ENCODE peak calls at places on chromosomes 5 and 9, in seven cellular contexts. One of them, this sample, is unnamed.

GRCh38 chr5:143471041-143471509 is 67.6 kb upstream of the NR3C1 start:
- DNase-seq in CD8-positive, alpha-beta memory T cell: no peak
- DNase-seq in colonic mucosa: no peak
- DNase-seq in left ventricle myocardium inferior: no peak
- DNase-seq in heart left ventricle: peak
- DNase-seq in CD4-positive, alpha-beta memory T cell: no peak
- DNase-seq in CD8-positive, alpha-beta T cell: no peak
- DNase-seq in this sample: no peak

GRCh38 chr5:145246379-145246778 is 588.8 kb downstream of the PRELID2 start:
- DNase-seq in CD8-positive, alpha-beta memory T cell: no peak
- DNase-seq in colonic mucosa: no peak
- DNase-seq in left ventricle myocardium inferior: no peak
- DNase-seq in heart left ventricle: no peak
- DNase-seq in CD4-positive, alpha-beta memory T cell: no peak
- DNase-seq in CD8-positive, alpha-beta T cell: no peak
- DNase-seq in this sample: no peak

GRCh38 chr9:128497824-128498610 is 6.5 kb upstream of the GLE1 start:
- DNase-seq in CD8-positive, alpha-beta memory T cell: no peak
- DNase-seq in colonic mucosa: no peak
- DNase-seq in left ventricle myocardium inferior: no peak
- DNase-seq in heart left ventricle: no peak
- DNase-seq in CD4-positive, alpha-beta memory T cell: no peak
- DNase-seq in CD8-positive, alpha-beta T cell: no peak
- DNase-seq in this sample: no peak

GRCh38 chr5:2167671-2168070 is 284.9 kb upstream of the IRX4 start:
- DNase-seq in CD8-positive, alpha-beta memory T cell: no peak
- DNase-seq in colonic mucosa: no peak
- DNase-seq in left ventricle myocardium inferior: no peak
- DNase-seq in heart left ventricle: no peak
- DNase-seq in CD4-positive, alpha-beta memory T cell: no peak
- DNase-seq in CD8-positive, alpha-beta T cell: no peak
- DNase-seq in this sample: no peak

GRCh38 chr9:2351324-2351723 is 270.3 kb upstream of the VLDLR start:
- DNase-seq in CD8-positive, alpha-beta memory T cell: no peak
- DNase-seq in colonic mucosa: no peak
- DNase-seq in left ventricle myocardium inferior: no peak
- DNase-seq in heart left ventricle: no peak
- DNase-seq in CD4-positive, alpha-beta memory T cell: no peak
- DNase-seq in CD8-positive, alpha-beta T cell: no peak
- DNase-seq in this sample: no peak

GRCh38 chr5:33937700-33938506 is 1.7 kb downstream of the RXFP3 start:
- DNase-seq in CD8-positive, alpha-beta memory T cell: no peak
- DNase-seq in colonic mucosa: no peak
- DNase-seq in left ventricle myocardium inferior: no peak
- DNase-seq in heart left ventricle: no peak
- DNase-seq in CD4-positive, alpha-beta memory T cell: no peak
- DNase-seq in CD8-positive, alpha-beta T cell: no peak
- DNase-seq in this sample: no peak

GRCh38 chr5:10366310-10367297 is 13.1 kb downstream of the MARCHF6 start:
- DNase-seq in CD8-positive, alpha-beta memory T cell: no peak
- DNase-seq in colonic mucosa: no peak
- DNase-seq in left ventricle myocardium inferior: no peak
- DNase-seq in heart left ventricle: no peak
- DNase-seq in CD4-positive, alpha-beta memory T cell: no peak
- DNase-seq in CD8-positive, alpha-beta T cell: no peak
- DNase-seq in this sample: no peak

GRCh38 chr9:89887286-89887685 is 282.5 kb downstream of the GADD45G start:
- DNase-seq in CD8-positive, alpha-beta memory T cell: no peak
- DNase-seq in colonic mucosa: no peak
- DNase-seq in left ventricle myocardium inferior: no peak
- DNase-seq in heart left ventricle: no peak
- DNase-seq in CD4-positive, alpha-beta memory T cell: no peak
- DNase-seq in CD8-positive, alpha-beta T cell: no peak
- DNase-seq in this sample: peak

GRCh38 chr5:93915142-93915553 is 173.7 kb upstream of the POU5F2 start:
- DNase-seq in CD8-positive, alpha-beta memory T cell: no peak
- DNase-seq in colonic mucosa: no peak
- DNase-seq in left ventricle myocardium inferior: no peak
- DNase-seq in heart left ventricle: no peak
- DNase-seq in CD4-positive, alpha-beta memory T cell: peak
- DNase-seq in CD8-positive, alpha-beta T cell: no peak
- DNase-seq in this sample: no peak

GRCh38 chr5:128036961-128037360 is 46.6 kb upstream of the SLC12A2 start:
- DNase-seq in CD8-positive, alpha-beta memory T cell: no peak
- DNase-seq in colonic mucosa: no peak
- DNase-seq in left ventricle myocardium inferior: no peak
- DNase-seq in heart left ventricle: no peak
- DNase-seq in CD4-positive, alpha-beta memory T cell: no peak
- DNase-seq in CD8-positive, alpha-beta T cell: no peak
- DNase-seq in this sample: no peak
- H3K27ac ChIP-seq in CD8-positive, alpha-beta memory T cell: no peak
- H3K27ac ChIP-seq in colonic mucosa: no peak
- H3K27ac ChIP-seq in left ventricle myocardium inferior: no peak
- H3K27ac ChIP-seq in heart left ventricle: no peak
- H3K27ac ChIP-seq in CD4-positive, alpha-beta memory T cell: no peak
- H3K27ac ChIP-seq in CD8-positive, alpha-beta T cell: no peak
- H3K27ac ChIP-seq in this sample: no peak

GRCh38 chr9:107246259-107247254 is 36.5 kb upstream of the RAD23B start:
- DNase-seq in CD8-positive, alpha-beta memory T cell: no peak
- DNase-seq in colonic mucosa: no peak
- DNase-seq in left ventricle myocardium inferior: no peak
- DNase-seq in heart left ventricle: no peak
- DNase-seq in CD4-positive, alpha-beta memory T cell: no peak
- DNase-seq in CD8-positive, alpha-beta T cell: no peak
- DNase-seq in this sample: no peak

GRCh38 chr9:107248714-107249113 is 34.4 kb upstream of the RAD23B start:
- DNase-seq in CD8-positive, alpha-beta memory T cell: no peak
- DNase-seq in colonic mucosa: no peak
- DNase-seq in left ventricle myocardium inferior: no peak
- DNase-seq in heart left ventricle: no peak
- DNase-seq in CD4-positive, alpha-beta memory T cell: no peak
- DNase-seq in CD8-positive, alpha-beta T cell: no peak
- DNase-seq in this sample: no peak

GRCh38 chr9:107251756-107252322 is 31.2 kb upstream of the RAD23B start:
- DNase-seq in CD8-positive, alpha-beta memory T cell: no peak
- DNase-seq in colonic mucosa: no peak
- DNase-seq in left ventricle myocardium inferior: peak
- DNase-seq in heart left ventricle: peak
- DNase-seq in CD4-positive, alpha-beta memory T cell: no peak
- DNase-seq in CD8-positive, alpha-beta T cell: no peak
- DNase-seq in this sample: no peak

GRCh38 chr9:107249665-107250285 is 33.3 kb upstream of the RAD23B start:
- DNase-seq in CD8-positive, alpha-beta memory T cell: no peak
- DNase-seq in colonic mucosa: no peak
- DNase-seq in left ventricle myocardium inferior: no peak
- DNase-seq in heart left ventricle: no peak
- DNase-seq in CD4-positive, alpha-beta memory T cell: no peak
- DNase-seq in CD8-positive, alpha-beta T cell: no peak
- DNase-seq in this sample: no peak

DNA sequence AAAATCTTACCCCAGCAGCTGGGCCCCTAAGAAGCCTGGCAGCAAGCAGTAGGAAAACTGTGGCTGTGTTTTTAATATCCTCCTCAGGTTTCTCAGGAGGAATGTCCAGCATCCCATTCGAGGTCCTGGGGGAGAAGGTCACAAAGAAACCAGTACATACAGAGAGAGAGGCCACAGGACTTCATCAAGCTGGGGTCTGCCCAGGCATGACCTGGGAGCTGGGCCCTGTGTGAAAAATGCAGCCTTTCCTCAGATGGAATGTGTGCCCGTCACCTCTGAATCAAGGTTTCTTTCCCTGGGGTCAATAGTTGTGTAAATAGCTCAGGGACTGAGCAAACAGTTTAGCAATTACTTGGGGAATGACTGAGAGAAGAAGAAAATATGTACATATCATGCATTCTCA is 33.9 kb upstream of the RAD23B start:
- DNase-seq in CD8-positive, alpha-beta memory T cell: no peak
- DNase-seq in colonic mucosa: no peak
- DNase-seq in left ventricle myocardium inferior: no peak
- DNase-seq in heart left ventricle: no peak
- DNase-seq in CD4-positive, alpha-beta memory T cell: no peak
- DNase-seq in CD8-positive, alpha-beta T cell: no peak
- DNase-seq in this sample: no peak
- H3K27ac ChIP-seq in CD8-positive, alpha-beta memory T cell: no peak
- H3K27ac ChIP-seq in colonic mucosa: no peak
- H3K27ac ChIP-seq in left ventricle myocardium inferior: no peak
- H3K27ac ChIP-seq in heart left ventricle: no peak
- H3K27ac ChIP-seq in CD4-positive, alpha-beta memory T cell: no peak
- H3K27ac ChIP-seq in CD8-positive, alpha-beta T cell: no peak
- H3K27ac ChIP-seq in this sample: no peak

DNA sequence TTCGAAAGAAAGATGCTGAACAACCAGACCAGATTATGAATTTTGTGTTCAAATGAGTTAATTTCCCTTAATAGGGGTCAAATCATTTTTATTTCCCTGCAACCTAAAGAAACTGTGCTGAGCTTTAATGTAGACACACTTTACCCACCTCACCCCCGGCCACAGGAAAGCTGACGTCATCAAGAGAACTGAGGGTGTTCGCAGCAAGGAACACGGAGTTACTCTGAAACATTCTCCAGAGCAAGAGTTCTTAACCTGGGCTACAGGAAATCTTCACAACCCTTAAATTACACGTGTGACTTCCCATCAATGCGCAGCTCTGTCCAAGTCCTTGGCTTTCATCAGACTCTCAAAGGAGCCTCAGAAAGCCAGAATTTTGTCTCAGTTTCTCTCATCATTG is 116.3 kb downstream of the COL23A1 start:
- DNase-seq in CD8-positive, alpha-beta memory T cell: peak
- DNase-seq in colonic mucosa: no peak
- DNase-seq in left ventricle myocardium inferior: no peak
- DNase-seq in heart left ventricle: no peak
- DNase-seq in CD4-positive, alpha-beta memory T cell: no peak
- DNase-seq in CD8-positive, alpha-beta T cell: no peak
- DNase-seq in this sample: no peak
- H3K27ac ChIP-seq in CD8-positive, alpha-beta memory T cell: no peak
- H3K27ac ChIP-seq in colonic mucosa: no peak
- H3K27ac ChIP-seq in left ventricle myocardium inferior: no peak
- H3K27ac ChIP-seq in heart left ventricle: no peak
- H3K27ac ChIP-seq in CD4-positive, alpha-beta memory T cell: no peak
- H3K27ac ChIP-seq in CD8-positive, alpha-beta T cell: no peak
- H3K27ac ChIP-seq in this sample: no peak

GRCh38 chr9:71678999-71679398 is 89.3 kb downstream of the CEMIP2 start:
- DNase-seq in CD8-positive, alpha-beta memory T cell: no peak
- DNase-seq in colonic mucosa: no peak
- DNase-seq in left ventricle myocardium inferior: no peak
- DNase-seq in heart left ventricle: no peak
- DNase-seq in CD4-positive, alpha-beta memory T cell: no peak
- DNase-seq in CD8-positive, alpha-beta T cell: no peak
- DNase-seq in this sample: no peak
- H3K27ac ChIP-seq in CD8-positive, alpha-beta memory T cell: no peak
- H3K27ac ChIP-seq in colonic mucosa: no peak
- H3K27ac ChIP-seq in left ventricle myocardium inferior: no peak
- H3K27ac ChIP-seq in heart left ventricle: no peak
- H3K27ac ChIP-seq in CD4-positive, alpha-beta memory T cell: no peak
- H3K27ac ChIP-seq in CD8-positive, alpha-beta T cell: no peak
- H3K27ac ChIP-seq in this sample: no peak

GRCh38 chr5:139382371-139382770 is 726 bp downstream of the SLC23A1 start:
- DNase-seq in CD8-positive, alpha-beta memory T cell: peak
- DNase-seq in colonic mucosa: no peak
- DNase-seq in left ventricle myocardium inferior: no peak
- DNase-seq in heart left ventricle: no peak
- DNase-seq in CD4-positive, alpha-beta memory T cell: no peak
- DNase-seq in CD8-positive, alpha-beta T cell: no peak
- DNase-seq in this sample: no peak
- H3K27ac ChIP-seq in CD8-positive, alpha-beta memory T cell: no peak
- H3K27ac ChIP-seq in colonic mucosa: no peak
- H3K27ac ChIP-seq in left ventricle myocardium inferior: no peak
- H3K27ac ChIP-seq in heart left ventricle: no peak
- H3K27ac ChIP-seq in CD4-positive, alpha-beta memory T cell: no peak
- H3K27ac ChIP-seq in CD8-positive, alpha-beta T cell: no peak
- H3K27ac ChIP-seq in this sample: peak

GRCh38 chr5:180172447-180173197 is 36.4 kb downstream of the RASGEF1C start:
- DNase-seq in CD8-positive, alpha-beta memory T cell: no peak
- DNase-seq in colonic mucosa: no peak
- DNase-seq in left ventricle myocardium inferior: peak
- DNase-seq in heart left ventricle: peak
- DNase-seq in CD4-positive, alpha-beta memory T cell: no peak
- DNase-seq in CD8-positive, alpha-beta T cell: no peak
- DNase-seq in this sample: no peak

GRCh38 chr5:180174587-180174972 is 34.4 kb downstream of the RASGEF1C start:
- DNase-seq in CD8-positive, alpha-beta memory T cell: no peak
- DNase-seq in colonic mucosa: peak
- DNase-seq in left ventricle myocardium inferior: no peak
- DNase-seq in heart left ventricle: no peak
- DNase-seq in CD4-positive, alpha-beta memory T cell: no peak
- DNase-seq in CD8-positive, alpha-beta T cell: no peak
- DNase-seq in this sample: no peak

GRCh38 chr5:180173198-180173544 is 35.8 kb downstream of the RASGEF1C start:
- DNase-seq in CD8-positive, alpha-beta memory T cell: no peak
- DNase-seq in colonic mucosa: no peak
- DNase-seq in left ventricle myocardium inferior: no peak
- DNase-seq in heart left ventricle: no peak
- DNase-seq in CD4-positive, alpha-beta memory T cell: no peak
- DNase-seq in CD8-positive, alpha-beta T cell: no peak
- DNase-seq in this sample: no peak

GRCh38 chr5:180175015-180175431 is 34.0 kb downstream of the RASGEF1C start:
- DNase-seq in CD8-positive, alpha-beta memory T cell: no peak
- DNase-seq in colonic mucosa: peak
- DNase-seq in left ventricle myocardium inferior: no peak
- DNase-seq in heart left ventricle: no peak
- DNase-seq in CD4-positive, alpha-beta memory T cell: no peak
- DNase-seq in CD8-positive, alpha-beta T cell: no peak
- DNase-seq in this sample: no peak

DNA sequence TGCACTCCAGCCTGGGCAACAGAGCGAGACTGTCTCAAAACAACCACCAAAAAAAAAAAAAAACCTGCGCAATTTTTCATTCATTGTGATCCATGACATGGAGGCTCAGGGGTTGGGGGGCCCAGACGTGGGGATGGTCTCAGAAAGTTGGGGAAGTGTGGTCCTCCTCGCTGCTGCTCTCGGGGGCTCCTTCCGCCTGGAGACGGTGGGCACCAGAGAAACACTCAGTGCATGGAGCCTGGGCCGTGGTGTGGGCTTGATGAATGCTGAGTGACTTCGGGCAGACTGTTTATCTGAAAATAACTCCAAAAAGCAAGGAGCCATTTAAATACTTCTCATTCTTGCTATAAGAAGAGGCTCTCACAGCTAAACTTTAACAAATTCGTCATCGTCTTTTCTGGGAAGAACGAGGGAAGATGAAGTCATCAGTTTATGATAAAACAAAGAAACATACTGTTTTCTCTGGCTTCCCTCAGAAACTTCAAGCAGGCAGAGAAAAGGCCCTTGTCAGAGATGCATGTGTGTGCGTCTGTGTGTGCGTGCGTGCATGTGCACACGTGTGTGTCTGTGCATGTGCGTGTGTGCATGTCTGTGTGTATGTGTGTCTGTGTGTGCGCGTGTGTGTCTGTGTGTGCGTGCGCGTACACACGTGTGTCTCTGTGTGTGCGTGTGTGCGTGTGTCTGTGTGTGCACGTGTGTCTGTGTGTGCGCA is 35.0 kb downstream of the RASGEF1C start:
- DNase-seq in CD8-positive, alpha-beta memory T cell: no peak
- DNase-seq in colonic mucosa: peak
- DNase-seq in left ventricle myocardium inferior: no peak
- DNase-seq in heart left ventricle: no peak
- DNase-seq in CD4-positive, alpha-beta memory T cell: no peak
- DNase-seq in CD8-positive, alpha-beta T cell: no peak
- DNase-seq in this sample: no peak
- H3K27ac ChIP-seq in CD8-positive, alpha-beta memory T cell: no peak
- H3K27ac ChIP-seq in colonic mucosa: no peak
- H3K27ac ChIP-seq in left ventricle myocardium inferior: no peak
- H3K27ac ChIP-seq in heart left ventricle: peak
- H3K27ac ChIP-seq in CD4-positive, alpha-beta memory T cell: no peak
- H3K27ac ChIP-seq in CD8-positive, alpha-beta T cell: no peak
- H3K27ac ChIP-seq in this sample: no peak

GRCh38 chr5:138038826-138039225 is 5.9 kb upstream of the FAM13B start:
- DNase-seq in CD8-positive, alpha-beta memory T cell: no peak
- DNase-seq in colonic mucosa: no peak
- DNase-seq in left ventricle myocardium inferior: no peak
- DNase-seq in heart left ventricle: no peak
- DNase-seq in CD4-positive, alpha-beta memory T cell: no peak
- DNase-seq in CD8-positive, alpha-beta T cell: no peak
- DNase-seq in this sample: no peak
- H3K27ac ChIP-seq in CD8-positive, alpha-beta memory T cell: no peak
- H3K27ac ChIP-seq in colonic mucosa: no peak
- H3K27ac ChIP-seq in left ventricle myocardium inferior: no peak
- H3K27ac ChIP-seq in heart left ventricle: no peak
- H3K27ac ChIP-seq in CD4-positive, alpha-beta memory T cell: no peak
- H3K27ac ChIP-seq in CD8-positive, alpha-beta T cell: no peak
- H3K27ac ChIP-seq in this sample: no peak

This sample was measured in Peyer's patch.